ENCODE peak calls at places on chromosomes 3 and 15, in five cellular contexts. One of them, this sample, is unnamed.

GRCh38 chr15:50800715-50801114 is 35.2 kb upstream of the SPPL2A start:
- DNase-seq in uterus: no peak
- DNase-seq in suprapubic skin: no peak
- DNase-seq in body of pancreas: no peak
- DNase-seq in right lobe of liver: no peak
- DNase-seq in this sample: no peak

GRCh38 chr3:62015111-62015510 is 358.2 kb downstream of the FEZF2 start:
- DNase-seq in suprapubic skin: no peak
- DNase-seq in uterus: no peak
- DNase-seq in right lobe of liver: no peak
- DNase-seq in body of pancreas: no peak
- DNase-seq in this sample: no peak

GRCh38 chr15:35311607-35312006 is 226.5 kb upstream of the NANOGP8 start:
- DNase-seq in suprapubic skin: no peak
- DNase-seq in right lobe of liver: no peak
- DNase-seq in body of pancreas: no peak
- DNase-seq in uterus: no peak
- DNase-seq in this sample: no peak

GRCh38 chr15:65954289-65954741 is 85.0 kb downstream of the RAB11A start:
- DNase-seq in right lobe of liver: no peak
- DNase-seq in suprapubic skin: no peak
- DNase-seq in body of pancreas: no peak
- DNase-seq in uterus: no peak
- DNase-seq in this sample: no peak

GRCh38 chr3:8506611-8507061 is 5.0 kb downstream of the LMCD1 start:
- DNase-seq in suprapubic skin: no peak
- DNase-seq in right lobe of liver: no peak
- DNase-seq in uterus: no peak
- DNase-seq in body of pancreas: no peak
- DNase-seq in this sample: no peak

GRCh38 chr15:96336643-96337353 is 6.3 kb downstream of the NR2F2 start:
- DNase-seq in right lobe of liver: peak; percentile 51
- DNase-seq in body of pancreas: no peak
- DNase-seq in suprapubic skin: no peak
- DNase-seq in uterus: peak; percentile 20
- DNase-seq in this sample: no peak

GRCh38 chr3:89155811-89156210 is 48.4 kb downstream of the EPHA3 start:
- DNase-seq in suprapubic skin: no peak
- DNase-seq in body of pancreas: no peak
- DNase-seq in uterus: no peak
- DNase-seq in right lobe of liver: no peak
- DNase-seq in this sample: no peak

GRCh38 chr3:128849776-128850542 is 29.5 kb upstream of the ACAD9 start:
- DNase-seq in uterus: no peak
- DNase-seq in right lobe of liver: no peak
- DNase-seq in body of pancreas: no peak
- DNase-seq in suprapubic skin: no peak
- DNase-seq in this sample: no peak

GRCh38 chr3:184414418-184415228 is 34.8 kb downstream of the CHRD start:
- DNase-seq in uterus: no peak
- DNase-seq in right lobe of liver: peak; percentile 24
- DNase-seq in suprapubic skin: no peak
- DNase-seq in body of pancreas: no peak
- DNase-seq in this sample: no peak

GRCh38 chr15:83108266-83109219 is 1.1 kb downstream of the TM6SF1 start:
- DNase-seq in right lobe of liver: peak; percentile 60
- DNase-seq in body of pancreas: no peak
- DNase-seq in suprapubic skin: no peak
- DNase-seq in uterus: peak; percentile 15
- DNase-seq in this sample: peak; percentile 83

GRCh38 chr3:124611520-124611919 is 118.7 kb upstream of the UMPS start:
- DNase-seq in right lobe of liver: no peak
- DNase-seq in body of pancreas: no peak
- DNase-seq in suprapubic skin: no peak
- DNase-seq in uterus: no peak
- DNase-seq in this sample: no peak

DNA sequence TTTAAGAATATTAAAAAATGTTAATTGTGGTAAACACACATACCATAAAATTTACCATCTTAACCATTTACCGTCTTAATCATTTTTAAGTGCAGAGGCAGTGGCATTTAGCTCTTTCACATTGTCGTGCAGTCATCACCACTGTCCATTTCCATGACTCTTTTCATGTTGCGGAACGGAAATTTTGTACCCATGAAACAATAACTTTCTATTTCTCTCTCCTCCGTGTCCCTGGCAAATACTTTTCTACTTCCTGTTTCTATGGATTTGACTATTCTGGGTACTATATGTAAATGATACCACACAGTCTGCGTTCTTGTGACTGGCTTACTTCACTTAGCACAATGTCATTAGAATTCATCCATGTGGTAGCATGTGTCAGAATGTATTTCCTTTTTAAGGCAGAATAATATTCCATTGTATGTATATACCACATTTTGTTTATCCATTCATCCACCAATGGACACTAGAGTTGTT is 27.9 kb downstream of the AKAP13 start:
- DNase-seq in right lobe of liver: no peak
- DNase-seq in body of pancreas: no peak
- DNase-seq in uterus: no peak
- DNase-seq in suprapubic skin: no peak
- DNase-seq in this sample: no peak
- H3K4me1 ChIP-seq in right lobe of liver: peaks cover 23% of the 10 kb centered on the region
- H3K4me1 ChIP-seq in body of pancreas: peaks cover 27% of the 10 kb centered on the region
- H3K4me1 ChIP-seq in uterus: peaks cover 4% of the 10 kb centered on the region
- H3K4me1 ChIP-seq in suprapubic skin: peaks cover 56% of the 10 kb centered on the region
- H3K4me1 ChIP-seq in this sample: peaks cover 13% of the 10 kb centered on the region

DNA sequence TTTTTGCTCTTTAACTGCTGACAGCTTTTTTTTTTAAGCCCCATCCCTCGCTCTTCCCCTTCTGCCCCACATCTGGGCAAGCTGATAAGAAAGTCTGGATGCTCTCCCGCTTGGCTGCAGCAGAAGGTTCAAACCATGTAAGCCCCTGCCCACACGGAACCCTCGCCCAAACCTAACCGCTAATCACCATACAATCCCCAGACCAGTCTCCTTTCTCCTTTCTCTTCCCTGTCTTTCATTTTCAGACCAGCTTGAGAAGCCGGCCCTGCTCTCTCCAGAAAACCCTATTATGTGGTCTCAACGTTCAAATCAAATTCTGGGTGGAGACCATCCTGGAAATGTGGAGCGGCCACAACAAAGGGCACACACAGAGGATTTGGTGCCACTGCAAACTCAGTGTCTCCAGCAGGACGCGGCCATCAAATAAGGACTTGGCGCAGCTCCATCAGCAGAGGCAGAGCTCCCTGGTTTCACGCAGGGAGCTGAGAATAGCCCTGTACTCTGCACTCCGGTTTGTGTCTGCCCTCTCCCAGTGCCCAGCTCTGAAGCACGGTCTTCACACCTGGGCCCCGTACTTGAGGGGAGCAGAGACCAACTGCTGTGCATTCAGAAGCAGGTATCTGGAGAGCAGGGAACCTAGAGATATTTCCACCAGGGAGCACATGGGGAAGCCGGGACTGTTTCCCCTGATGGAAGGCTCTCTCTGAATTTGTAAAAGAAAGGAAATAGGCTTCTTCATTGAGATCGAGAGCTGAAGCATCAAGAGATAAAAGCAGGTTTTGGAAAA is 92.6 kb downstream of the XXYLT1 start:
- DNase-seq in uterus: no peak
- DNase-seq in suprapubic skin: no peak
- DNase-seq in right lobe of liver: no peak
- DNase-seq in body of pancreas: no peak
- DNase-seq in this sample: peak; percentile 82
- H3K27ac ChIP-seq in uterus: peak overlapping the region; percentile 69
- H3K27ac ChIP-seq in suprapubic skin: no peak overlapping the region
- H3K27ac ChIP-seq in right lobe of liver: no peak overlapping the region
- H3K27ac ChIP-seq in body of pancreas: no peak overlapping the region
- H3K27ac ChIP-seq in this sample: peak overlapping the region; percentile 46

GRCh38 chr3:185715091-185715490 is 109.8 kb downstream of the IGF2BP2 start:
- DNase-seq in uterus: no peak
- DNase-seq in body of pancreas: no peak
- DNase-seq in right lobe of liver: no peak
- DNase-seq in suprapubic skin: no peak
- DNase-seq in this sample: no peak

GRCh38 chr3:185711255-185711870 is 113.5 kb downstream of the IGF2BP2 start:
- DNase-seq in suprapubic skin: no peak
- DNase-seq in body of pancreas: no peak
- DNase-seq in uterus: no peak
- DNase-seq in right lobe of liver: no peak
- DNase-seq in this sample: no peak

GRCh38 chr3:185713015-185713414 is 111.8 kb downstream of the IGF2BP2 start:
- DNase-seq in suprapubic skin: no peak
- DNase-seq in right lobe of liver: no peak
- DNase-seq in body of pancreas: no peak
- DNase-seq in uterus: no peak
- DNase-seq in this sample: no peak

GRCh38 chr3:185714085-185714484 is 110.8 kb downstream of the IGF2BP2 start:
- DNase-seq in suprapubic skin: no peak
- DNase-seq in body of pancreas: no peak
- DNase-seq in uterus: no peak
- DNase-seq in right lobe of liver: no peak
- DNase-seq in this sample: no peak

DNA sequence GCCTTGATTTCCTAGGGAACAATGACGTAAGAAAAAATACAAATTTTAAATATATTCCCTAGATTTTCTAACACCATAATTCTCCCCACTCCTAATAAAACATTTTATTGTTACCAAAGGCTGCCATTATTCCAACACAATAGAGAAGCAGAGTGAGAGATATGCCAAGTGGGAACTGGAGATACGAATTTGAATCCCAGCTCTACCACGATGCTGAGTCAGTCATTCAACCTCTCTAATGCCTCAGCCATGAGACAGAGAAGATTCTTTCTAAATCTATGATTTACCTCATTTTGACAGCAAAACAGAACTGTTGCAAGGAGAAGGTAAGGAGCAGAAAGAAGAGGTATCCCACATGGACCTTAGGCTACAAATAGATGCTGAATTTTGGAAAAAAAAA is 112.5 kb downstream of the IGF2BP2 start:
- DNase-seq in uterus: no peak
- DNase-seq in suprapubic skin: no peak
- DNase-seq in body of pancreas: no peak
- DNase-seq in right lobe of liver: no peak
- DNase-seq in this sample: no peak
- H3K4me1 ChIP-seq in uterus: no peaks in the 10 kb centered on the region
- H3K4me1 ChIP-seq in suprapubic skin: peaks cover 12% of the 10 kb centered on the region
- H3K4me1 ChIP-seq in body of pancreas: no peaks in the 10 kb centered on the region
- H3K4me1 ChIP-seq in right lobe of liver: peaks cover 6% of the 10 kb centered on the region
- H3K4me1 ChIP-seq in this sample: peaks cover 8% of the 10 kb centered on the region

GRCh38 chr15:42079401-42079908 is 14.9 kb downstream of the PLA2G4D start:
- DNase-seq in body of pancreas: no peak
- DNase-seq in right lobe of liver: no peak
- DNase-seq in uterus: no peak
- DNase-seq in suprapubic skin: no peak
- DNase-seq in this sample: no peak
- H3K27ac ChIP-seq in body of pancreas: no peak overlapping the region
- H3K27ac ChIP-seq in right lobe of liver: no peak overlapping the region
- H3K27ac ChIP-seq in uterus: no peak overlapping the region
- H3K27ac ChIP-seq in suprapubic skin: no peak overlapping the region
- H3K27ac ChIP-seq in this sample: no peak overlapping the region

DNA sequence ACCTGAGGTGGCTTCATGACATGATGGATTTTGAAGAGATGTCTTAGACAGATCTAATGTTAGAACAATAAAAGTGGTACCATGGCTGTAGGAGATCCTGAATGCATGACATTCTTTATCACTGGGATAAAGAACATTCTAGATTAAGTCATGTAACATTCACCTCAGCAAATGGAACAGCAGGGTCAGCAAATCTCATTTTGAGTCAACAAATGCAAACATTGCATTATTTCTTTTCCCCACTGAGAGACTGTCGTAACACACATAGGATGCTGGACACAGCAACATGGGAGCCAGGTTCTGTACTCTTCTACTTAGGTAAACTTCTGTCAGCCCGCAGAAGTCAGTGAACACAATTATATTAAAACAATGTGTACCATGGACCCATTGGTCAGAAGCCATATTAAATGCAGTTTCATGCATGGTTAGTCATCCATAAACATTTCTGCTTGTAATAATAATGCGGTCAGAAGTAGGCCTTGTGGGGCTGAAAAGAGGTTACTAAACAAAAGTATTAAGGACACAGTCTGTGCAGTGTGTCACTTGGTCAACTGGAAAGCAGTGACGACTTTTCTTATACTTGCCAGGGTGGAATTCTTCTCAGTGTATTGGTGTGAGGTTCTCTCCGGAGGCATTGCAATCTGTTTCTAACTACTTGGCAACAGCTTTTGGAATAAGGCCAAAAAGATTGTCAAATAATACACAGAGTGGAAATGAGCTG is 46.6 kb downstream of the CHL1 start:
- DNase-seq in right lobe of liver: no peak
- DNase-seq in body of pancreas: no peak
- DNase-seq in uterus: no peak
- DNase-seq in suprapubic skin: no peak
- DNase-seq in this sample: no peak
- H3K4me1 ChIP-seq in right lobe of liver: no peaks in the 10 kb centered on the region
- H3K4me1 ChIP-seq in body of pancreas: no peaks in the 10 kb centered on the region
- H3K4me1 ChIP-seq in uterus: no peaks in the 10 kb centered on the region
- H3K4me1 ChIP-seq in suprapubic skin: peaks cover 2% of the 10 kb centered on the region
- H3K4me1 ChIP-seq in this sample: peaks cover 2% of the 10 kb centered on the region

DNA sequence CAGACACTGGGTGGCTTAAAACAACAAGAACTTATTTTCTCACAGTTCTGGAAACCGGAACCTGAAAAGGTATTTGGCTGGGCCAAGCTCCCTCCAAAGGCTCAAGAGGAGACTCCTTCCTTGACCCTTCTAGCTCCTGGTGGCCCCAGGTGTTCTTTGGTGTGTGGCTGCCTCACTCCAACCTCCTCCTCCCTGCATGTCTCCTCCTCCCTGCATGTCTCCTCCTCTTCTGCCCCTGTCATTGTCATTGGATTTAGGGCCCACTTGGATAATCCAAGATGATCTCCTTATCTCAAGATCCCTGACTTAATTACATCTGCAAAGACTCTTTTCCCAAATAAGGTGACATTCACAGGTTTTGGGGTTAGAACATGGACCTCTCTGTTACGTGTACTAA is 69.8 kb upstream of the MFGE8 start:
- DNase-seq in body of pancreas: no peak
- DNase-seq in right lobe of liver: no peak
- DNase-seq in suprapubic skin: no peak
- DNase-seq in uterus: no peak
- DNase-seq in this sample: no peak
- H3K27ac ChIP-seq in body of pancreas: no peak overlapping the region
- H3K27ac ChIP-seq in right lobe of liver: no peak overlapping the region
- H3K27ac ChIP-seq in suprapubic skin: no peak overlapping the region
- H3K27ac ChIP-seq in uterus: peak overlapping the region; percentile 25
- H3K27ac ChIP-seq in this sample: peak overlapping the region; percentile 31

GRCh38 chr3:114213262-114213668 is 24.1 kb downstream of the ZNF80 start:
- DNase-seq in right lobe of liver: no peak
- DNase-seq in uterus: no peak
- DNase-seq in suprapubic skin: no peak
- DNase-seq in body of pancreas: no peak
- DNase-seq in this sample: no peak

GRCh38 chr3:114216186-114216970 is 21.0 kb downstream of the ZNF80 start:
- DNase-seq in right lobe of liver: no peak
- DNase-seq in body of pancreas: no peak
- DNase-seq in uterus: no peak
- DNase-seq in suprapubic skin: no peak
- DNase-seq in this sample: no peak

GRCh38 chr3:114214542-114215341 is 22.6 kb downstream of the ZNF80 start:
- DNase-seq in suprapubic skin: no peak
- DNase-seq in right lobe of liver: no peak
- DNase-seq in uterus: no peak
- DNase-seq in body of pancreas: no peak
- DNase-seq in this sample: no peak

GRCh38 chr3:114213669-114214541 is 23.5 kb downstream of the ZNF80 start:
- DNase-seq in suprapubic skin: no peak
- DNase-seq in body of pancreas: no peak
- DNase-seq in right lobe of liver: no peak
- DNase-seq in uterus: no peak
- DNase-seq in this sample: peak; percentile 45

GRCh38 chr3:114212646-114213045 is 24.7 kb downstream of the ZNF80 start:
- DNase-seq in right lobe of liver: no peak
- DNase-seq in suprapubic skin: no peak
- DNase-seq in body of pancreas: no peak
- DNase-seq in uterus: no peak
- DNase-seq in this sample: no peak
- H3K4me1 ChIP-seq in right lobe of liver: no peaks in the 10 kb centered on the region
- H3K4me1 ChIP-seq in suprapubic skin: peaks cover 13% of the 10 kb centered on the region
- H3K4me1 ChIP-seq in body of pancreas: no peaks in the 10 kb centered on the region
- H3K4me1 ChIP-seq in uterus: no peaks in the 10 kb centered on the region
- H3K4me1 ChIP-seq in this sample: peaks cover 2% of the 10 kb centered on the region

This sample was measured in right cardiac atrium.